ENCODE peak calls at places on chromosome 2, in nine cellular contexts. One of them, this sample, is unnamed.

GRCh38 chr2:72131916-72132841 is 15.5 kb downstream of the CYP26B1 start:
- DNase-seq in psoas muscle: no peak
- DNase-seq in sigmoid colon: peak
- DNase-seq in foreskin keratinocyte: no peak
- DNase-seq in adrenal gland: no peak
- DNase-seq in cardiac muscle cell: no peak
- DNase-seq in PC-3: no peak
- DNase-seq in A549: no peak
- DNase-seq in SJCRH30: no peak
- DNase-seq in this sample: peak

GRCh38 chr2:219576505-219577388 is 4.6 kb downstream of the INHA start:
- DNase-seq in A549: no peak
- DNase-seq in cardiac muscle cell: no peak
- DNase-seq in psoas muscle: no peak
- DNase-seq in PC-3: peak
- DNase-seq in sigmoid colon: no peak
- DNase-seq in adrenal gland: peak
- DNase-seq in SJCRH30: peak
- DNase-seq in foreskin keratinocyte: no peak
- DNase-seq in this sample: no peak

GRCh38 chr2:168190590-168191336 is 56.6 kb downstream of the STK39 start:
- DNase-seq in SJCRH30: no peak
- DNase-seq in foreskin keratinocyte: no peak
- DNase-seq in PC-3: peak
- DNase-seq in A549: no peak
- DNase-seq in adrenal gland: no peak
- DNase-seq in psoas muscle: no peak
- DNase-seq in sigmoid colon: no peak
- DNase-seq in cardiac muscle cell: no peak
- DNase-seq in this sample: no peak

GRCh38 chr2:46117994-46118393 is 179.2 kb upstream of the EPAS1 start:
- DNase-seq in foreskin keratinocyte: no peak
- DNase-seq in PC-3: no peak
- DNase-seq in adrenal gland: no peak
- DNase-seq in A549: no peak
- DNase-seq in cardiac muscle cell: no peak
- DNase-seq in sigmoid colon: no peak
- DNase-seq in SJCRH30: no peak
- DNase-seq in psoas muscle: no peak
- DNase-seq in this sample: no peak

GRCh38 chr2:217964658-217965161 is 38.1 kb downstream of the TNS1 start:
- DNase-seq in cardiac muscle cell: no peak
- DNase-seq in SJCRH30: no peak
- DNase-seq in PC-3: no peak
- DNase-seq in sigmoid colon: peak
- DNase-seq in A549: no peak
- DNase-seq in psoas muscle: no peak
- DNase-seq in adrenal gland: peak
- DNase-seq in foreskin keratinocyte: no peak
- DNase-seq in this sample: peak

GRCh38 chr2:231909631-231910030 is 16.6 kb downstream of the NPPC start:
- DNase-seq in PC-3: no peak
- DNase-seq in foreskin keratinocyte: no peak
- DNase-seq in adrenal gland: no peak
- DNase-seq in psoas muscle: no peak
- DNase-seq in cardiac muscle cell: no peak
- DNase-seq in SJCRH30: no peak
- DNase-seq in A549: no peak
- DNase-seq in sigmoid colon: no peak
- DNase-seq in this sample: no peak

GRCh38 chr2:26555246-26556133 is 77.6 kb upstream of the OTOF start:
- DNase-seq in cardiac muscle cell: peak
- DNase-seq in foreskin keratinocyte: no peak
- DNase-seq in adrenal gland: no peak
- DNase-seq in SJCRH30: no peak
- DNase-seq in A549: peak
- DNase-seq in PC-3: peak
- DNase-seq in psoas muscle: no peak
- DNase-seq in sigmoid colon: peak
- DNase-seq in this sample: no peak

GRCh38 chr2:15967415-15968279 is 27.3 kb downstream of the MYCN start:
- DNase-seq in psoas muscle: no peak
- DNase-seq in PC-3: no peak
- DNase-seq in sigmoid colon: no peak
- DNase-seq in foreskin keratinocyte: no peak
- DNase-seq in adrenal gland: no peak
- DNase-seq in SJCRH30: no peak
- DNase-seq in A549: no peak
- DNase-seq in cardiac muscle cell: no peak
- DNase-seq in this sample: no peak

GRCh38 chr2:152344561-152345195 is 9.7 kb downstream of the FMNL2 start:
- DNase-seq in psoas muscle: no peak
- DNase-seq in cardiac muscle cell: no peak
- DNase-seq in sigmoid colon: no peak
- DNase-seq in PC-3: no peak
- DNase-seq in foreskin keratinocyte: no peak
- DNase-seq in adrenal gland: no peak
- DNase-seq in SJCRH30: no peak
- DNase-seq in A549: no peak
- DNase-seq in this sample: no peak

GRCh38 chr2:190819835-190820234 is 60.8 kb upstream of the GLS start:
- DNase-seq in adrenal gland: no peak
- DNase-seq in sigmoid colon: no peak
- DNase-seq in A549: no peak
- DNase-seq in psoas muscle: no peak
- DNase-seq in foreskin keratinocyte: no peak
- DNase-seq in SJCRH30: peak
- DNase-seq in cardiac muscle cell: peak
- DNase-seq in PC-3: no peak
- DNase-seq in this sample: no peak

GRCh38 chr2:228063558-228063957 is 117.9 kb downstream of the SPHKAP start:
- DNase-seq in sigmoid colon: no peak
- DNase-seq in PC-3: no peak
- DNase-seq in A549: no peak
- DNase-seq in foreskin keratinocyte: no peak
- DNase-seq in adrenal gland: no peak
- DNase-seq in SJCRH30: no peak
- DNase-seq in psoas muscle: no peak
- DNase-seq in cardiac muscle cell: no peak
- DNase-seq in this sample: no peak

GRCh38 chr2:62466501-62466854 is 39.5 kb downstream of the TMEM17 start:
- DNase-seq in foreskin keratinocyte: no peak
- DNase-seq in psoas muscle: no peak
- DNase-seq in PC-3: no peak
- DNase-seq in sigmoid colon: no peak
- DNase-seq in cardiac muscle cell: no peak
- DNase-seq in adrenal gland: no peak
- DNase-seq in SJCRH30: no peak
- DNase-seq in A549: no peak
- DNase-seq in this sample: no peak

GRCh38 chr2:62467100-62467474 is 38.9 kb downstream of the TMEM17 start:
- DNase-seq in PC-3: no peak
- DNase-seq in cardiac muscle cell: no peak
- DNase-seq in adrenal gland: no peak
- DNase-seq in psoas muscle: no peak
- DNase-seq in foreskin keratinocyte: no peak
- DNase-seq in sigmoid colon: no peak
- DNase-seq in A549: no peak
- DNase-seq in SJCRH30: no peak
- DNase-seq in this sample: no peak

GRCh38 chr2:62469114-62469513 is 36.9 kb downstream of the TMEM17 start:
- DNase-seq in cardiac muscle cell: no peak
- DNase-seq in adrenal gland: no peak
- DNase-seq in sigmoid colon: no peak
- DNase-seq in foreskin keratinocyte: no peak
- DNase-seq in A549: no peak
- DNase-seq in psoas muscle: no peak
- DNase-seq in SJCRH30: no peak
- DNase-seq in PC-3: no peak
- DNase-seq in this sample: no peak

GRCh38 chr2:62465741-62466500 is 40.1 kb downstream of the TMEM17 start:
- DNase-seq in foreskin keratinocyte: no peak
- DNase-seq in cardiac muscle cell: peak
- DNase-seq in psoas muscle: no peak
- DNase-seq in SJCRH30: no peak
- DNase-seq in A549: no peak
- DNase-seq in PC-3: no peak
- DNase-seq in adrenal gland: no peak
- DNase-seq in sigmoid colon: no peak
- DNase-seq in this sample: no peak

DNA sequence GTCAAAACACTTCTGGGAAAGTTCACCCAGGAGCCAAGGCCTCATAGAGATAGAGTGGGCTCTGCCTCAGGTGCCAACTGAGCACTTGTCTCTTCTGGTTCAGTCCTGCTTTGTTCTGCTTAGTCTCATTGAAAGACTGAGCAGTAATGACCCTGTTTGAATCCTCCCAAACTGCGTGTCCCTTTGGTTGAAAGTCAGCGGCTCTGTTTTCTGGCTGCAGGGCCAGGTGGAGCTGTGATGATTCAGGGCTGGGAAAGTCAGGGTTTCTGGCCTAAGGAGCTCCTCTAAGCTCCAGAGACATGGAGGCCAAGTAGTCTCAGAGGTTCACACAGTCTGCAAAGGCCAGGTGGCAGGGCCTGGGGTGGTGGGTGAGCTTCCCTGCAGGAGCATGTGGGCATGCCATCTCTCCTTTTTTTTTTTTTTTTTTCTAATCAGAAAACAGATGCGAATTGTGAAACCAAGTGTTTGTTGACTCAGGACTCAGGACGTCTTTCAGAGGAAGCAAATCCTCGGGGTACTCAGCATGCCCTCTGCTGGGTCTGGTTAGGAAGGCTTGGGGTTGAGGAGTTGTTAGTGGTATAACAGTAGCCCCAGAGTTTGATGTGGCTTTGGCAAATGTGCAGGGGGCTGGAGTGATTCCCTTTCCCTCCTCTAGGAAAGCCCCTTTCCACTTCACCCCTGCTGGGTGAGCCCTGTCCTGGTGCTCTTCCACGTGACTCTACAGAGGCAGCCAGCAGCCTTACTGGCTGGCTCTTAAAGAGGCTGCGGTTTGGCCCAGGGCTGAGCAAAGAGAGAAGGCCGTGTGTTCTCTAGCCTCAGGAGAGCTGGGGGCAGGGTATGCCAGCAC is 38.3 kb downstream of the TMEM17 start:
- DNase-seq in sigmoid colon: no peak
- DNase-seq in adrenal gland: no peak
- DNase-seq in foreskin keratinocyte: no peak
- DNase-seq in psoas muscle: peak
- DNase-seq in A549: peak
- DNase-seq in SJCRH30: peak
- DNase-seq in PC-3: no peak
- DNase-seq in cardiac muscle cell: peak
- DNase-seq in this sample: no peak
- H3K27ac ChIP-seq in sigmoid colon: peak
- H3K27ac ChIP-seq in adrenal gland: no peak
- H3K27ac ChIP-seq in foreskin keratinocyte: peak
- H3K27ac ChIP-seq in psoas muscle: no peak
- H3K27ac ChIP-seq in A549: peak
- H3K27ac ChIP-seq in SJCRH30: no peak
- H3K27ac ChIP-seq in PC-3: no peak
- H3K27ac ChIP-seq in cardiac muscle cell: no peak
- H3K27ac ChIP-seq in this sample: peak

DNA sequence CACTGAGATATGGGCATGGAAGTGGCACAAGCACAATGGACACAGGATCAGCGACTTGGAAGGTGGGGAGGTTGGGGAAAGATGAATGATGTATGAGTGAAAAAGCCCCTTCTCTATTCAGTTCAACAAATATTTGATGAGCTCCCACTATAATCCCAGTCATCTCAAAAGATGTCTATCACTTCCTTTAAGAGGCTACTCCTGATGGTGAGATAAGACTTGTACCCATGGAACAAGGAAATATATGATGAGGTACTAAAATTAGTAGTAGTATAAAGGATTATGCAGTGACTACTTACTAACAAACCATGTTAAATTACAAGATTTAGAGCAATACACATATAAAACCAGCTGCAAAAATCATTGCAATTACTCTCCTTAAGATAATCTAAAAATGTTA is 107.8 kb upstream of the COL5A2 start:
- DNase-seq in psoas muscle: no peak
- DNase-seq in foreskin keratinocyte: no peak
- DNase-seq in adrenal gland: no peak
- DNase-seq in PC-3: no peak
- DNase-seq in A549: no peak
- DNase-seq in SJCRH30: peak
- DNase-seq in sigmoid colon: no peak
- DNase-seq in cardiac muscle cell: no peak
- DNase-seq in this sample: no peak
- H3K27ac ChIP-seq in psoas muscle: no peak
- H3K27ac ChIP-seq in foreskin keratinocyte: peak
- H3K27ac ChIP-seq in adrenal gland: no peak
- H3K27ac ChIP-seq in PC-3: peak
- H3K27ac ChIP-seq in A549: peak
- H3K27ac ChIP-seq in SJCRH30: no peak
- H3K27ac ChIP-seq in sigmoid colon: peak
- H3K27ac ChIP-seq in cardiac muscle cell: no peak
- H3K27ac ChIP-seq in this sample: no peak

GRCh38 chr2:74503506-74504475 is 3.7 kb downstream of the PCGF1 start:
- DNase-seq in sigmoid colon: no peak
- DNase-seq in PC-3: no peak
- DNase-seq in adrenal gland: no peak
- DNase-seq in psoas muscle: no peak
- DNase-seq in A549: no peak
- DNase-seq in cardiac muscle cell: peak
- DNase-seq in foreskin keratinocyte: no peak
- DNase-seq in SJCRH30: no peak
- DNase-seq in this sample: no peak
- H3K27ac ChIP-seq in sigmoid colon: peak
- H3K27ac ChIP-seq in PC-3: no peak
- H3K27ac ChIP-seq in adrenal gland: no peak
- H3K27ac ChIP-seq in psoas muscle: peak
- H3K27ac ChIP-seq in A549: peak
- H3K27ac ChIP-seq in cardiac muscle cell: no peak
- H3K27ac ChIP-seq in foreskin keratinocyte: peak
- H3K27ac ChIP-seq in SJCRH30: peak
- H3K27ac ChIP-seq in this sample: peak

DNA sequence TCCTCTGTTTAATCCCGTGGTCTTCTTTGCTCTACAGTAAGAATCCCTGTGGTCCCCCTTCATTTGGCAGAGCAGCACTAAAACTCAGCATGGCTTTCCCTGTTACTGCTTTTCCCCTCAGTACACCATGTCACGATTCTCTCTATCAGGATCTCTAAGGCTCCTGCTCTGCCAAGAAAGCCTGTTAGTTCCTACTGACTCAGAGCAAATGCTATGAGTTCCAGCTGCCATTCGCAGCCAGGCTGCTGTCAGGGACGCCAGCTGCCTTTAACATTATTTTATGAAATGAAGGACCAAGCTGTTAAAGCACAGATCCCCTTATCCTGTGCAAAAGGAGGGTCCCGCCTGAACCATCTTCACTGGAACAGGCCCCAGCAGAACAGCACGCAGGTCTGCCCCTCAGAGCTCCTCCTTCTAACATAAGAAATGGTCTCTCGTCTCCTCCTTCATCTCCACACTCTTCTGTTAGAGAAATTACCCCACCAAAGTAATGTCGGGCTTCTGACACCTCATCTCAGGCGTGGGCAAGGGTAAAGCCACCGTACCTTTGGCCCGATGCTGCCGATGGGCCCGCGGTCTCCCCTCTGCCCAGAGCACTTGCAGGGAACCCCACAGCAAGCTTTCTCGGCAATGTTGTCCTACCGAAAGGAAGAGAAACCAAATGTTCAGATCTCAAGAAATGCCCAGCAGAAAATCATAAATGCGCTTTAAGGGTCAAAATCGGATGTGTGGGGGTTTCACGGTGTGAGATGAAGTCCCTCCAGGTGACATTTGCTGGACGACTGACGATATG is 52.6 kb downstream of the COL6A3 start:
- DNase-seq in SJCRH30: no peak
- DNase-seq in sigmoid colon: no peak
- DNase-seq in adrenal gland: no peak
- DNase-seq in A549: no peak
- DNase-seq in cardiac muscle cell: peak
- DNase-seq in PC-3: no peak
- DNase-seq in psoas muscle: no peak
- DNase-seq in foreskin keratinocyte: no peak
- DNase-seq in this sample: no peak
- H3K27ac ChIP-seq in SJCRH30: no peak
- H3K27ac ChIP-seq in sigmoid colon: peak
- H3K27ac ChIP-seq in adrenal gland: no peak
- H3K27ac ChIP-seq in A549: no peak
- H3K27ac ChIP-seq in cardiac muscle cell: no peak
- H3K27ac ChIP-seq in PC-3: no peak
- H3K27ac ChIP-seq in psoas muscle: no peak
- H3K27ac ChIP-seq in foreskin keratinocyte: no peak
- H3K27ac ChIP-seq in this sample: no peak